ENCODE peak calls at places on chromosomes 3 and 15, in six cellular contexts. X is right cardiac atrium; A is CD4-positive, alpha-beta T cell; S is A549; N is CD4-positive, alpha-beta memory T cell; Q is CD8-positive, alpha-beta T cell. D is an unnamed sample.

GRCh38 chr3:63921741-63922482 is 9.7 kb upstream of the SCAANT1 start:
- DNase-seq in X (no peak), N (no peak), A (no peak), Q (no peak), S (no peak), D (no peak)

GRCh38 chr3:40379674-40380306 is 7.2 kb upstream of the ENTPD3 start:
- DNase-seq in A (no peak), N (no peak), X (no peak), Q (no peak), S (no peak), D (no peak)

GRCh38 chr15:90036343-90036742 is 35.2 kb downstream of the ZNF710 start:
- DNase-seq in A (no peak), S (no peak), Q (no peak), X (no peak), N (no peak), D (no peak)

GRCh38 chr15:61227269-61228024 is 1.7 kb downstream of the RORA start:
- DNase-seq in S (peak; percentile 10), X (no peak), A (no peak), N (no peak), Q (no peak), D (no peak)

GRCh38 chr3:184738982-184739381 is 27.1 kb upstream of the MAGEF1 start:
- DNase-seq in Q (no peak), N (no peak), X (no peak), A (no peak), S (no peak), D (no peak)

GRCh38 chr3:10416730-10417300 is 88.6 kb downstream of the ATP2B2 start:
- DNase-seq in S (no peak), N (no peak), A (no peak), X (no peak), Q (no peak), D (no peak)

GRCh38 chr3:148546959-148547358 is 150.7 kb upstream of the AGTR1 start:
- DNase-seq in X (no peak), N (no peak), Q (no peak), S (no peak), A (no peak), D (no peak)

GRCh38 chr15:27059610-27060202 is 88.7 kb downstream of the GABRG3 start:
- DNase-seq in X (no peak), N (no peak), S (peak; percentile 75), Q (no peak), A (no peak), D (no peak)

GRCh38 chr3:11547498-11547897 is 96.2 kb downstream of the VGLL4 start:
- DNase-seq in N (no peak), X (no peak), Q (no peak), S (no peak), A (no peak), D (no peak)

GRCh38 chr15:69953816-69954215 is 143.9 kb downstream of the TLE3 start:
- DNase-seq in N (no peak), X (no peak), A (no peak), S (no peak), Q (no peak), D (no peak)

GRCh38 chr3:129016366-129016724 is 15.2 kb downstream of the EFCC1 start:
- DNase-seq in Q (peak; percentile 68), N (peak; percentile 74), S (no peak), X (no peak), A (peak; percentile 69), D (peak; percentile 31)

GRCh38 chr3:39350714-39351113 is 21.2 kb downstream of the CCR8 start:
- DNase-seq in X (no peak), Q (no peak), A (no peak), N (no peak), S (no peak), D (no peak)

GRCh38 chr15:39110336-39110735 is 470.5 kb upstream of the THBS1 start:
- DNase-seq in Q (no peak), X (no peak), S (no peak), N (no peak), A (no peak), D (no peak)

GRCh38 chr15:101016581-101016980 is 97.4 kb downstream of the LRRK1 start:
- DNase-seq in X (no peak), Q (no peak), N (no peak), S (no peak), A (no peak), D (no peak)

GRCh38 chr3:158313344-158313927 is 203.5 kb downstream of the RSRC1 start:
- DNase-seq in Q (no peak), A (no peak), S (peak; percentile 60), X (no peak), N (no peak), D (no peak)

GRCh38 chr15:38085931-38086562 is 151.6 kb downstream of the TMCO5A start:
- DNase-seq in S (no peak), X (no peak), A (no peak), N (no peak), Q (no peak), D (no peak)

GRCh38 chr3:191383104-191383503 is 52.8 kb upstream of the UTS2B start:
- DNase-seq in X (no peak), Q (no peak), N (no peak), A (no peak), S (no peak), D (no peak)

GRCh38 chr3:38117748-38118420 is 19.0 kb downstream of the ACAA1 start:
- DNase-seq in N (peak; percentile 74), A (peak; percentile 69), X (peak; percentile 58), Q (peak; percentile 77), S (peak; percentile 66), D (peak; percentile 72)

GRCh38 chr3:141996437-141996836 is 120.0 kb downstream of the ATP1B3 start:
- DNase-seq in A (no peak), Q (no peak), N (no peak), X (no peak), S (no peak), D (no peak)

DNA sequence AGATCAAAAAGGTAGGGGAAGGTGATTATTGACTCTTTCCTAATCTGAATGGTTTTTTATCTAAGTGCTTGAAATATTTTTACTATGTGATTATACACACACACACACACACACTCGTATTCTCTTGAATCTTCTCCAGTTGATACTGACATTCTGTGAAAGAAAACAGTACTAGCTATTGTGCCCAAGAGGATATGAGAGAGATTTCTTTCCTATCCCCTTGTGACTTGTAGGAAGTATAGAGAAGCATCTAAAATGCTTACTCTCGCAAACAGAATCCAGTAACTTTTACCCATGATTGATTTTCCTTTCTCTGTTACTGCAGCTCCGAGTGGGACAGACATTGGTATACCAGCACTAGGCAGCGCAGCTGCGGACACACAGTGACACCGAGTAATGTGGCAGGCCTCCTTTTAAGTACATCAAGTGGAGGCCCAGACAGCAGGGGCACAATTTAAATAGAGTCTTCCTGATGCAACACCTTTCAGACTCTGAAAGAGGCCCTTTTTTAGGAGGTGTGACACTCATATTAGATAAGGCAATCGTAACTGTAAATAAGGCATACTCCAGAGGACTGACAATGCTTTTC is 421.0 kb upstream of the CNTN4 start:
- DNase-seq in N (no peak), S (no peak), Q (no peak), A (no peak), X (no peak), D (no peak)
- H3K9me3 ChIP-seq in N (no peaks in the 10 kb centered on the region), S (no peaks in the 10 kb centered on the region), Q (no peaks in the 10 kb centered on the region), A (no peaks in the 10 kb centered on the region), X (no peaks in the 10 kb centered on the region), D (no peaks in the 10 kb centered on the region)

GRCh38 chr15:57792729-57793449 is 86.4 kb downstream of the POLR2M start:
- DNase-seq in S (no peak), N (no peak), A (no peak), Q (no peak), X (no peak), D (no peak)
- H3K9me3 ChIP-seq in S (no peaks in the 10 kb centered on the region), N (no peaks in the 10 kb centered on the region), A (no peaks in the 10 kb centered on the region), Q (no peaks in the 10 kb centered on the region), X (no peaks in the 10 kb centered on the region), D (no peaks in the 10 kb centered on the region)

DNA sequence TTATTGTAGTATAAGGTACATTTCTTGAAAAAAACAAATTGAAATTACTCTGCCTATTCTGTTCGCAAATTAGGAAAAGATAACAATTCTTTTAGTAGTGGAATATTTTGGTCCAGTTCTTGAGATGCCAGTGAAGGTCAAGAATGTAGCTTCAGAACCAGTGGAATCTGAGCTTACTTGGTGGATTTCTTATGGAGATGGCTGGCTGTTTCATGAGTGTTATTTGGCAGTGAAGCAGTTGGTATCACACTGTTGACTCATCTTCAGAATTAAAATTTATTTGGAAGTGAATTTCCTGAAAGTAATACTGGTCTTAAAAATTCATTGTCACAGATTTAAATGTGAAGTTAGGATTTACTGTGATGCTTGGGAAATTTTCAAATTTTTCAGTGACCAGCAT is 19.1 kb downstream of the RNF13 start:
- DNase-seq in A (no peak), S (no peak), Q (no peak), N (no peak), X (no peak), D (no peak)
- H3K9me3 ChIP-seq in A (peaks cover 62% of the 10 kb centered on the region), S (peaks cover 49% of the 10 kb centered on the region), Q (peaks cover 7% of the 10 kb centered on the region), N (no peaks in the 10 kb centered on the region), X (peaks cover 2% of the 10 kb centered on the region), D (peaks cover 4% of the 10 kb centered on the region)

GRCh38 chr3:43013256-43013655 is 34.1 kb downstream of the GASK1A start:
- DNase-seq in S (no peak), Q (no peak), X (no peak), N (no peak), A (no peak), D (no peak)

GRCh38 chr3:43014990-43015389 is 35.9 kb downstream of the GASK1A start:
- DNase-seq in A (no peak), Q (peak; percentile 12), X (no peak), S (no peak), N (no peak), D (no peak)

GRCh38 chr3:43012189-43012588 is 33.1 kb downstream of the GASK1A start:
- DNase-seq in X (no peak), A (no peak), Q (no peak), S (no peak), N (no peak), D (no peak)

GRCh38 chr3:43014216-43014615 is 35.1 kb downstream of the GASK1A start:
- DNase-seq in X (no peak), S (no peak), N (no peak), A (no peak), Q (no peak), D (no peak)

GRCh38 chr3:43013743-43014155 is 34.6 kb downstream of the GASK1A start:
- DNase-seq in Q (peak; percentile 26), X (no peak), N (peak; percentile 59), S (no peak), A (peak; percentile 22), D (no peak)
- H3K9me3 ChIP-seq in Q (peaks cover 54% of the 10 kb centered on the region), X (no peaks in the 10 kb centered on the region), N (peaks cover 38% of the 10 kb centered on the region), S (no peaks in the 10 kb centered on the region), A (peaks cover 51% of the 10 kb centered on the region), D (peaks cover 12% of the 10 kb centered on the region)

D was measured in T-helper 17 cell.